ENCODE peak calls at places on chromosomes 2 and 18, in five cellular contexts. A is AG08395, G is NCI-H2029 treated with DMSO at 0.1 percent for 48 hours, E is globus pallidus, J is AG04450. M is an unnamed sample.

GRCh38 chr2:85448840-85449588 is 30.5 kb downstream of the SH2D6 start:
- DNase-seq in A (no peak), G (no peak), J (no peak), E (no peak), M (no peak)

GRCh38 chr2:59888015-59888414 is 665.4 kb downstream of the BCL11A start:
- DNase-seq in G (no peak), A (no peak), J (no peak), E (no peak), M (no peak)

GRCh38 chr2:130762910-130763385 is 7.6 kb downstream of the AMER3 start:
- DNase-seq in J (no peak), E (no peak), A (no peak), G (no peak), M (no peak)

GRCh38 chr2:73956211-73956865 is 28.4 kb upstream of the TET3 start:
- DNase-seq in A (no peak), J (no peak), G (no peak), E (no peak), M (no peak)

GRCh38 chr2:79855264-79856006 is 342.6 kb downstream of the CTNNA2 start:
- DNase-seq in G (no peak), A (no peak), E (peak; percentile 66), J (no peak), M (no peak)

GRCh38 chr2:207133493-207133861 is 32.3 kb downstream of the KLF7 start:
- DNase-seq in G (no peak), A (no peak), E (no peak), J (no peak), M (no peak)

GRCh38 chr18:29811519-29811918 is 1231.0 kb downstream of the DSC3 start:
- DNase-seq in J (no peak), E (no peak), A (no peak), G (no peak), M (no peak)

GRCh38 chr2:16092861-16093638 is 152.7 kb downstream of the MYCN start:
- DNase-seq in J (no peak), E (no peak), G (no peak), A (no peak), M (no peak)

GRCh38 chr2:103176289-103176915 is 414.6 kb downstream of the TMEM182 start:
- DNase-seq in J (no peak), A (no peak), G (no peak), E (no peak), M (no peak)

GRCh38 chr2:164048729-164049128 is 312.9 kb upstream of the FIGN start:
- DNase-seq in E (no peak), G (no peak), J (no peak), A (no peak), M (no peak)

GRCh38 chr2:130251520-130251864 is 53.3 kb upstream of the TUBA3E start:
- DNase-seq in J (no peak), G (no peak), E (no peak), A (no peak), M (no peak)

GRCh38 chr2:67237288-67237687 is 159.8 kb upstream of the ETAA1 start:
- DNase-seq in G (no peak), J (no peak), A (no peak), E (no peak), M (no peak)

GRCh38 chr2:194205568-194206227 is 1451.3 kb upstream of the SLC39A10 start:
- DNase-seq in E (no peak), J (no peak), G (no peak), A (no peak), M (no peak)

GRCh38 chr2:48530033-48530804 is at the start of gene STON1:
- DNase-seq in A (peak; percentile 53), G (no peak), E (no peak), J (no peak), M (peak; percentile 48)

GRCh38 chr2:142935563-142936089 is 58.2 kb downstream of the KYNU start:
- DNase-seq in E (no peak), A (no peak), G (no peak), J (no peak), M (no peak)

GRCh38 chr18:45110577-45111506 is 430.2 kb downstream of the SETBP1 start:
- DNase-seq in J (no peak), A (peak; percentile 35), G (no peak), E (no peak), M (peak; percentile 58)

GRCh38 chr18:12085136-12085535 is 8.5 kb upstream of the ANKRD62 start:
- DNase-seq in J (no peak), E (no peak), G (no peak), A (no peak), M (no peak)

GRCh38 chr2:58019209-58019608 is 27.4 kb upstream of the VRK2 start:
- DNase-seq in J (no peak), G (no peak), E (no peak), A (no peak), M (no peak)

GRCh38 chr2:54500404-54501147 is 44.4 kb downstream of the SPTBN1 start:
- DNase-seq in G (no peak), A (no peak), E (no peak), J (no peak), M (no peak)